ENCODE peak calls at places on chromosome 4, in five cellular contexts. B, D, W, M and Z are unnamed samples.

GRCh38 chr4:159504634-159505033 is 401.8 kb downstream of the RAPGEF2 start:
- DNase-seq in M (no peak), B (no peak), D (no peak), W (peak; percentile 30), Z (no peak)

GRCh38 chr4:81715335-81715734 is 243.6 kb upstream of the RASGEF1B start:
- DNase-seq in B (no peak), W (no peak), M (no peak), D (no peak), Z (no peak)

GRCh38 chr4:145937990-145938611 is 522 bp downstream of the ZNF827 start:
- DNase-seq in M (peak; percentile 48), W (peak; percentile 38), B (no peak), D (no peak), Z (peak; percentile 33)

GRCh38 chr4:144831971-144832370 is 186.0 kb downstream of the HHIP start:
- DNase-seq in B (no peak), M (no peak), W (no peak), D (no peak), Z (no peak)

GRCh38 chr4:153152453-153153338 is 51.5 kb upstream of the TRIM2 start:
- DNase-seq in M (peak; percentile 62), D (no peak), W (no peak), B (peak; percentile 16), Z (no peak)

GRCh38 chr4:108884596-108884995 is 121.7 kb upstream of the ETNPPL start:
- DNase-seq in M (no peak), D (no peak), W (no peak), B (no peak), Z (no peak)

GRCh38 chr4:152509595-152510209 is 26.2 kb downstream of the FBXW7 start:
- DNase-seq in W (no peak), M (no peak), B (no peak), D (no peak), Z (no peak)

GRCh38 chr4:78644744-78645330 is 93.3 kb downstream of the ANXA3 start:
- DNase-seq in M (peak; percentile 33), D (peak; percentile 8), W (peak; percentile 90), B (peak; percentile 36), Z (no peak)

GRCh38 chr4:41428205-41428940 is 109.6 kb upstream of the LIMCH1 start:
- DNase-seq in W (no peak), B (no peak), M (no peak), D (no peak), Z (no peak)

GRCh38 chr4:106986486-106986885 is 49.6 kb downstream of the DKK2 start:
- DNase-seq in D (no peak), W (peak; percentile 82), B (no peak), M (no peak), Z (no peak)

GRCh38 chr4:576991-577498 is 950 bp upstream of the TMEM271 start:
- DNase-seq in W (no peak), B (no peak), M (no peak), D (no peak), Z (no peak)

GRCh38 chr4:23163649-23164436 is 471.1 kb downstream of the GBA3 start:
- DNase-seq in W (no peak), B (no peak), M (no peak), D (no peak), Z (no peak)

GRCh38 chr4:59920414-59920813 is 1279.7 kb upstream of the ADGRL3 start:
- DNase-seq in B (no peak), W (no peak), D (no peak), M (no peak), Z (no peak)

GRCh38 chr4:150579591-150580234 is 2.2 kb upstream of the MAB21L2 start:
- DNase-seq in W (no peak), B (no peak), D (no peak), M (no peak), Z (no peak)

GRCh38 chr4:89838005-89838404 is 1.0 kb upstream of the SNCA start:
- DNase-seq in D (no peak), B (no peak), M (no peak), W (no peak), Z (no peak)

GRCh38 chr4:13881880-13882279 is 254.4 kb upstream of the BOD1L1 start:
- DNase-seq in W (no peak), M (no peak), B (no peak), D (no peak), Z (no peak)

GRCh38 chr4:54495641-54496040 is 162.1 kb upstream of the KIT start:
- DNase-seq in D (no peak), W (no peak), B (no peak), M (no peak), Z (no peak)

GRCh38 chr4:38184404-38184803 is 224.2 kb downstream of the PTTG2 start:
- DNase-seq in D (no peak), B (no peak), W (no peak), M (no peak), Z (no peak)
- TF ChIP-seq CTCF in D (no peak), B (no peak), W (peak; percentile 39), M (no peak), Z (no peak)

DNA sequence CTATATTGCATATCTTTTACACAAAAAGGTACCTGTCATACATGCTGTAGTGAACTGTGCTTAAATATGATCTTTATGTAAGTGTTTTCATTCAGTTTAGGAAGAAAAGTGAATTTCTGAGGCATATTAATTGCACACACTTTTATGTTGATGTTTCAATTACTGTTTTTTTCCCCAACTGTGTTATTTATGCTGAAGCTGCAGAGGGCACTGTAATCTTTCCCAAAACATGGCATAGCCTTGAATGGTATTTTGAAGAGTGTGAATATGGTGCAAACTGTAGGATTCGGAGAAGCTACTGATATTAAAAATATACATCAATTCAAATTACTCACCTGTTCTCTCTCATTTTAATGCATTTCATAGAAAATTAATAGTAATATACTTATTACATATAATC is 6.0 kb upstream of the CENPE start:
- DNase-seq in D (no peak), M (no peak), B (no peak), W (peak; percentile 30), Z (no peak)
- TF ChIP-seq CTCF in D (no peak), M (no peak), B (peak; percentile 29), W (peak; percentile 44), Z (no peak)

GRCh38 chr4:99811850-99812249 is 4.8 kb upstream of the DAPP1 start:
- DNase-seq in W (peak; percentile 52), M (peak; percentile 55), B (no peak), D (no peak), Z (no peak)
- TF ChIP-seq CTCF in W (peak; percentile 55), M (peak; percentile 61), B (no peak), D (no peak), Z (peak; percentile 68)

DNA sequence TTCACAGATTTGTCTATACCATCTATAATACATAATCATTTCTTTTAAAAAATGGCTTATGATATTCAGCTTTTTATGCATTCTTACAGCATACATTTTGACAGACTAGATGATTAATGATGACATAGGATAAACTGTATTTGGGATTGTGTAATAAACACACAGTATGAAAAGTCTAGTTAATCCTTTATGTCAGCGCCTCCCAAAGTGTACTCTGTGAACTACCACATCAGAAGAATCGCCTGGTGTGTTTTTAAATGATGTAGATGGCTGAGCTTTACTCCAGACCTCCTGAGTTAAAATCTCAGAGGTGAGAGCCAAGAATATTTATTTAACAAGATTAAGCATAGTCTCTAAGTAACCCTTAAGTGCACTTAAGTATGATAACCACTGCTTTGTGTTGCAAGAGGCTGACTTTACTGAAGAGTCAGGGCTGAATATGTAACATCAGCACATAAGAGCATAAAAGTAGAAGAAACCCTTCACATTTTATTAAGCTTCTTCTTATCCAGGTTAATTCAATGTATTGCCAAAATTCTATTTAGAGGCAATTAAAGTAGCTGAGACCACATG is 104.2 kb downstream of the ANK2 start:
- DNase-seq in D (no peak), B (no peak), W (no peak), M (no peak), Z (no peak)
- TF ChIP-seq CTCF in D (no peak), B (no peak), W (no peak), M (no peak), Z (no peak)

GRCh38 chr4:6335040-6335590 is 65.5 kb downstream of the WFS1 start:
- DNase-seq in D (no peak), B (no peak), W (no peak), M (no peak), Z (no peak)

GRCh38 chr4:6333301-6334202 is 63.9 kb downstream of the WFS1 start:
- DNase-seq in D (no peak), M (no peak), B (no peak), W (peak; percentile 38), Z (no peak)

GRCh38 chr4:6336166-6336565 is 66.5 kb downstream of the WFS1 start:
- DNase-seq in B (no peak), M (no peak), D (no peak), W (no peak), Z (no peak)

GRCh38 chr4:6332669-6333050 is 63.0 kb downstream of the WFS1 start:
- DNase-seq in W (no peak), D (no peak), M (no peak), B (no peak), Z (no peak)

GRCh38 chr4:6334203-6334887 is 64.7 kb downstream of the WFS1 start:
- DNase-seq in M (no peak), D (no peak), W (no peak), B (no peak), Z (no peak)
- TF ChIP-seq CTCF in M (no peak), D (no peak), W (no peak), B (no peak), Z (peak; percentile 9)

GRCh38 chr4:16055937-16056336 is 27.9 kb downstream of the PROM1 start:
- DNase-seq in W (no peak), M (no peak), D (no peak), B (no peak), Z (no peak)

GRCh38 chr4:16055454-16055853 is 28.4 kb downstream of the PROM1 start:
- DNase-seq in W (no peak), D (no peak), M (no peak), B (no peak), Z (no peak)

GRCh38 chr4:16051132-16051531 is 32.7 kb downstream of the PROM1 start:
- DNase-seq in D (no peak), B (no peak), W (no peak), M (no peak), Z (no peak)

GRCh38 chr4:16052939-16053338 is 30.9 kb downstream of the PROM1 start:
- DNase-seq in M (no peak), W (no peak), D (no peak), B (no peak), Z (no peak)

GRCh38 chr4:16056681-16057400 is 27.0 kb downstream of the PROM1 start:
- DNase-seq in M (no peak), D (no peak), B (no peak), W (no peak), Z (no peak)
- TF ChIP-seq CTCF in M (no peak), D (no peak), B (no peak), W (no peak), Z (no peak)

GRCh38 chr4:11495818-11496217 is 67.1 kb upstream of the HS3ST1 start:
- DNase-seq in B (no peak), W (no peak), D (no peak), M (no peak), Z (no peak)
- TF ChIP-seq CTCF in B (no peak), W (no peak), D (no peak), M (no peak), Z (no peak)

DNA sequence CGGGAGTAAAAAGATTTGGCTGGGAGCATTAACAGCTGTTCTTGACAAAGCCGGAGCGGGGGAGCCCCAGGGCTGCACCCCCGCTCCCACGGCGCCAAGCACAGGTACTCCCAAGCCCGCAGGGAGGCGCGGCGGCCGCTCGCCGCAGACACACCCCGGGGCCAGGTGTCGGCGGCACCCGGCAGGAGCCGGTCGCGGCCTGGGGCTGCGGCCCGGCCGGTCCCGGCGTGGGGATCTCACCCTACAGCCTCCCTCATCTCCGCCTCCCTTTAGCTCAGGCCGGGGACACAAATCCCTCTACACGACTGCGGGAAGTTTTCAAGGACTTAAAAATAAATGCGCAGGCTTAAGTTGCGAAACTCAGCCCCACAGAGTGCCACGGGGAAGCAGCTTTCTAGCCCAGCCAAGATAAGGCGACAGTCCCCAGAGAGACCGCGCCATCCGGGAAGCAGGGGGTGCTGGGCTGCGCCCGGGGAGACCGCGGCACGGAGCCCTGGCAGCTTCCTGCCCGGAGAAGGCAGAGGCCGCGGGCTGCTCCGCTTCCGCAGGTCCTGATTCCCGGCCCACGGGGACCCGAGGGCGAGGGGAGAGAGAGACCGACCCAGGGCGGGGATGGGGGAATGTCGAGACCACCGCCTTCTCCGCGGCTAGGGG is 473 bp downstream of the SH3RF1 start:
- DNase-seq in D (no peak), M (no peak), W (no peak), B (peak; percentile 19), Z (no peak)
- TF ChIP-seq CTCF in D (no peak), M (no peak), W (no peak), B (no peak), Z (no peak)